ENCODE peak calls at places on chromosomes 1 and 21, in eight cellular contexts. Z is HCT116, O is GM23338, Y is A549, G is K562, E is Panc1, T is SK-N-SH, F is GM12878. R is an unnamed sample.

GRCh38 chr1:4954392-4954791 is 300.0 kb downstream of the AJAP1 start:
- DNase-seq in Z (no peak), O (no peak), Y (no peak), G (no peak), E (no peak), T (no peak), F (no peak), R (no peak)

GRCh38 chr1:5731110-5731423 is 261.2 kb downstream of the NPHP4 start:
- DNase-seq in Z (no peak), O (no peak), Y (no peak), G (no peak), E (no peak), T (no peak), F (no peak), R (no peak)

GRCh38 chr1:32919811-32920733 is 18.9 kb upstream of the TMEM54 start:
- DNase-seq in Z (no peak), O (no peak), Y (no peak), G (no peak), E (no peak), T (no peak), F (no peak), R (no peak)

GRCh38 chr21:33815153-33815707 is 100.4 kb downstream of the ATP5PO start:
- DNase-seq in Z (no peak), O (no peak), Y (no peak), G (no peak), E (no peak), T (no peak), F (no peak), R (no peak)

GRCh38 chr1:163072658-163073057 is 3.5 kb downstream of the RGS4 start:
- DNase-seq in Z (no peak), O (no peak), Y (no peak), G (no peak), E (no peak), T (no peak), F (no peak), R (no peak)

GRCh38 chr1:205456868-205457724 is 1.3 kb upstream of the BLACAT1 start:
- DNase-seq in Z (no peak), O (peak; percentile 90), Y (no peak), G (peak; percentile 56), E (no peak), T (peak; percentile 81), F (no peak), R (no peak)

GRCh38 chr1:64242895-64243756 is 39.7 kb downstream of the UBE2U start:
- DNase-seq in Z (peak; percentile 40), O (peak; percentile 66), Y (peak; percentile 47), G (peak; percentile 19), E (no peak), T (peak; percentile 41), F (no peak), R (peak; percentile 11)

GRCh38 chr21:42107177-42107880 is 36.2 kb downstream of the UMODL1 start:
- DNase-seq in Z (no peak), O (peak; percentile 58), Y (no peak), G (peak; percentile 52), E (no peak), T (peak; percentile 48), F (no peak), R (no peak)

GRCh38 chr1:222224576-222224975 is 323.3 kb downstream of the HHIPL2 start:
- DNase-seq in Z (no peak), O (no peak), Y (no peak), G (no peak), E (no peak), T (no peak), F (no peak), R (no peak)

GRCh38 chr1:205481629-205482071 is 22.8 kb upstream of the CDK18 start:
- DNase-seq in Z (no peak), O (no peak), Y (no peak), G (no peak), E (no peak), T (no peak), F (no peak), R (no peak)

GRCh38 chr21:36470294-36470693 is 9.6 kb downstream of the CLDN14 start:
- DNase-seq in Z (no peak), O (peak; percentile 41), Y (no peak), G (no peak), E (no peak), T (no peak), F (no peak), R (no peak)

GRCh38 chr1:116514708-116515525 is 55.9 kb downstream of the CD58 start:
- DNase-seq in Z (no peak), O (no peak), Y (no peak), G (no peak), E (no peak), T (no peak), F (peak; percentile 88), R (peak; percentile 88)

GRCh38 chr1:200411406-200412257 is 1.8 kb upstream of the ZNF281 start:
- DNase-seq in Z (no peak), O (peak; percentile 94), Y (no peak), G (no peak), E (no peak), T (no peak), F (no peak), R (no peak)

GRCh38 chr1:222049176-222049575 is 307.3 kb upstream of the DUSP10 start:
- DNase-seq in Z (no peak), O (no peak), Y (no peak), G (no peak), E (no peak), T (no peak), F (no peak), R (no peak)

GRCh38 chr1:91789273-91789997 is 96.5 kb downstream of the TGFBR3 start:
- DNase-seq in Z (no peak), O (no peak), Y (no peak), G (no peak), E (no peak), T (no peak), F (no peak), R (no peak)

GRCh38 chr1:117758444-117759316 is 152.8 kb downstream of the TENT5C start:
- DNase-seq in Z (peak; percentile 69), O (peak; percentile 96), Y (peak; percentile 71), G (peak; percentile 80), E (peak; percentile 59), T (peak; percentile 78), F (peak; percentile 11), R (peak; percentile 68)
- TF ChIP-seq REST in Z (no peak), O (no peak), Y (no peak), G (no peak), E (no peak), T (no peak), F (no peak), R (no peak)

GRCh38 chr1:192491804-192492554 is 83.6 kb upstream of the RGS1 start:
- DNase-seq in Z (no peak), O (no peak), Y (no peak), G (no peak), E (no peak), T (no peak), F (no peak), R (no peak)

GRCh38 chr1:192489046-192489445 is 86.5 kb upstream of the RGS1 start:
- DNase-seq in Z (no peak), O (no peak), Y (no peak), G (no peak), E (no peak), T (peak; percentile 63), F (no peak), R (no peak)

GRCh38 chr1:192493584-192493983 is 82.0 kb upstream of the RGS1 start:
- DNase-seq in Z (no peak), O (no peak), Y (no peak), G (no peak), E (no peak), T (no peak), F (no peak), R (no peak)

GRCh38 chr1:192488058-192488457 is 87.5 kb upstream of the RGS1 start:
- DNase-seq in Z (no peak), O (peak; percentile 69), Y (peak; percentile 30), G (peak; percentile 23), E (no peak), T (no peak), F (no peak), R (no peak)

DNA sequence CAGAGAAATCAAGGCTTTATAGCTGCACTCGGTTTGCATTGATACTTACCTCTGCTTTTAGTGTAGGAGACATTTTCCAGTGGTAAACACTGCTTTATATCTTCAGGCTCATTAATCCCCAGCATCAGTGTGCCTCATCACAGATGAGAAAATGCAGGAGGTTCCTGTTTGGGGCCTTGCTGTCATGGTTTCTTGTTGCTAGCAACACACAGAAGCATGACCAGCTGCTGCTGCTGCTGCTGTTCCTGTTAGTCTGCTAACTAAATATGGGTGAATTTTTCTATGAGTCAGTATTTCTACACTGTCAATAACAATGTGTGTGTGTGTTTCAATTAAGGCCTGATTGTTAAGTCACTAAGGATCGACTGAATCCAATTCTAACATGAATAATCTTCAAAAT is 85.8 kb upstream of the RGS1 start:
- DNase-seq in Z (no peak), O (peak; percentile 25), Y (peak; percentile 72), G (no peak), E (no peak), T (peak; percentile 51), F (no peak), R (peak; percentile 43)
- TF ChIP-seq REST in Z (no peak), O (no peak), Y (no peak), G (no peak), E (no peak), T (peak; percentile 24), F (no peak), R (no peak)

DNA sequence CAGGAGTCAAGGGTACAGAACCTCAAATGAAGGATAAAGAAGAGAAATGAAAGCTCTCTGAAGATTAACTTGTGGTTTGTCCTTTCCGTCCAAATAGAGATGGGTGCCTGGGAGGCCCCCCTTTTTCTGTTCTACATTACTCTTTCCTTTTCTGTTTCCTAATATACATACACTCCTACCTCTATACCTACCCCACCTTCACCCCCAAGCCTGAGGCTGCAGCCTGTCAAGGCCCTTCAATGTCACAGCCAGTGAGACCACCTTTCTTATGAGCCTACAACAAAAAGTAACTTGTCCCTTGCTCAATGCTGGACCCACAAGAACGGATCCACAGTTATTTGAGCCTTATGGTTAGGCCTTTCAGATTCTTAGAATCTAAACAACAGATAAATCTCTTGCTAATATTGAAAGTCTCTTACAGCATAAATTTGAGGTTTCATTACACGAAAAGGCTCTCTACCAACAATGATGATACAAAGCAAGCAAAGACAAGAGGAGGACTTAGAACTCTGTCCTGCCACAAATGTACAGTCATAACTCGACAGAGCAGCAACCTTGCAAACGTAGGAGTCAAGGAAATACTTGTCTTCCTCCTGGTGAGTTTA is 4.1 kb upstream of the TRAF3IP3 start:
- DNase-seq in Z (no peak), O (no peak), Y (no peak), G (no peak), E (no peak), T (no peak), F (peak; percentile 86), R (no peak)
- TF ChIP-seq REST in Z (no peak), O (no peak), Y (no peak), G (no peak), E (no peak), T (no peak), F (no peak), R (no peak)

GRCh38 chr1:235011064-235011598 is 117.5 kb downstream of the TOMM20 start:
- DNase-seq in Z (no peak), O (no peak), Y (no peak), G (no peak), E (no peak), T (no peak), F (peak; percentile 84), R (no peak)
- TF ChIP-seq REST in Z (no peak), O (no peak), Y (no peak), G (no peak), E (no peak), T (no peak), F (no peak), R (no peak)

GRCh38 chr21:14452031-14452778 is 69.3 kb upstream of the HSPA13 start:
- DNase-seq in Z (no peak), O (no peak), Y (no peak), G (peak; percentile 41), E (no peak), T (no peak), F (no peak), R (no peak)
- TF ChIP-seq REST in Z (no peak), O (no peak), Y (no peak), G (no peak), E (no peak), T (no peak), F (no peak), R (no peak)